ENCODE peak calls at places on chromosomes 2 and 18, in seven cellular contexts. One of them, this sample, is unnamed.

GRCh38 chr18:58813821-58814220 is 50.9 kb upstream of the ZNF532 start:
- DNase-seq in effector CD4-positive, alpha-beta T cell: no peak
- DNase-seq in body of pancreas: no peak
- DNase-seq in GM10248: no peak
- DNase-seq in SHP77: no peak
- DNase-seq in astrocyte: no peak
- DNase-seq in WTC11: no peak
- DNase-seq in this sample: no peak

GRCh38 chr2:39508243-39508642 is 71.2 kb upstream of the MAP4K3 start:
- DNase-seq in effector CD4-positive, alpha-beta T cell: no peak
- DNase-seq in body of pancreas: no peak
- DNase-seq in GM10248: no peak
- DNase-seq in SHP77: no peak
- DNase-seq in astrocyte: peak
- DNase-seq in WTC11: no peak
- DNase-seq in this sample: no peak

GRCh38 chr2:175398848-175399247 is 217.3 kb upstream of the ATP5MC3 start:
- DNase-seq in effector CD4-positive, alpha-beta T cell: no peak
- DNase-seq in body of pancreas: no peak
- DNase-seq in GM10248: no peak
- DNase-seq in SHP77: no peak
- DNase-seq in astrocyte: no peak
- DNase-seq in WTC11: no peak
- DNase-seq in this sample: no peak

GRCh38 chr18:68445131-68445530 is 269.8 kb downstream of the TMX3 start:
- DNase-seq in effector CD4-positive, alpha-beta T cell: no peak
- DNase-seq in body of pancreas: no peak
- DNase-seq in GM10248: no peak
- DNase-seq in SHP77: no peak
- DNase-seq in astrocyte: no peak
- DNase-seq in WTC11: no peak
- DNase-seq in this sample: no peak

GRCh38 chr2:73156539-73157124 is 43.9 kb upstream of the RAB11FIP5 start:
- DNase-seq in effector CD4-positive, alpha-beta T cell: no peak
- DNase-seq in body of pancreas: peak
- DNase-seq in GM10248: peak
- DNase-seq in SHP77: peak
- DNase-seq in astrocyte: peak
- DNase-seq in WTC11: peak
- DNase-seq in this sample: no peak

GRCh38 chr2:48272199-48272598 is 257.8 kb upstream of the STON1 start:
- DNase-seq in effector CD4-positive, alpha-beta T cell: no peak
- DNase-seq in body of pancreas: no peak
- DNase-seq in GM10248: no peak
- DNase-seq in SHP77: no peak
- DNase-seq in astrocyte: no peak
- DNase-seq in WTC11: no peak
- DNase-seq in this sample: no peak

GRCh38 chr2:121260370-121261154 is 24.4 kb downstream of the TFCP2L1 start:
- DNase-seq in effector CD4-positive, alpha-beta T cell: no peak
- DNase-seq in body of pancreas: no peak
- DNase-seq in GM10248: no peak
- DNase-seq in SHP77: peak
- DNase-seq in astrocyte: no peak
- DNase-seq in WTC11: no peak
- DNase-seq in this sample: no peak

GRCh38 chr2:98464772-98465310 is 20.2 kb downstream of the INPP4A start:
- DNase-seq in effector CD4-positive, alpha-beta T cell: no peak
- DNase-seq in body of pancreas: no peak
- DNase-seq in GM10248: peak
- DNase-seq in SHP77: no peak
- DNase-seq in astrocyte: no peak
- DNase-seq in WTC11: no peak
- DNase-seq in this sample: no peak

GRCh38 chr2:108909275-108909823 is 79.7 kb downstream of the EDAR start:
- DNase-seq in effector CD4-positive, alpha-beta T cell: no peak
- DNase-seq in body of pancreas: no peak
- DNase-seq in GM10248: no peak
- DNase-seq in SHP77: no peak
- DNase-seq in astrocyte: no peak
- DNase-seq in WTC11: no peak
- DNase-seq in this sample: no peak

GRCh38 chr2:33645861-33646260 is 46.8 kb upstream of the FAM98A start:
- DNase-seq in effector CD4-positive, alpha-beta T cell: no peak
- DNase-seq in body of pancreas: no peak
- DNase-seq in GM10248: no peak
- DNase-seq in SHP77: no peak
- DNase-seq in astrocyte: peak
- DNase-seq in WTC11: no peak
- DNase-seq in this sample: peak

GRCh38 chr2:159558479-159558878 is 57.9 kb downstream of the BAZ2B start:
- DNase-seq in effector CD4-positive, alpha-beta T cell: no peak
- DNase-seq in body of pancreas: no peak
- DNase-seq in GM10248: no peak
- DNase-seq in SHP77: no peak
- DNase-seq in astrocyte: no peak
- DNase-seq in WTC11: no peak
- DNase-seq in this sample: no peak

GRCh38 chr2:195660265-195660890 is 3.4 kb downstream of the SLC39A10 start:
- DNase-seq in effector CD4-positive, alpha-beta T cell: peak
- DNase-seq in body of pancreas: peak
- DNase-seq in GM10248: peak
- DNase-seq in SHP77: peak
- DNase-seq in astrocyte: peak
- DNase-seq in WTC11: peak
- DNase-seq in this sample: peak

GRCh38 chr2:125853626-125854025 is 802.3 kb upstream of the GYPC start:
- DNase-seq in effector CD4-positive, alpha-beta T cell: no peak
- DNase-seq in body of pancreas: no peak
- DNase-seq in GM10248: no peak
- DNase-seq in SHP77: no peak
- DNase-seq in astrocyte: no peak
- DNase-seq in WTC11: no peak
- DNase-seq in this sample: no peak

GRCh38 chr18:43563780-43564179 is 286.5 kb upstream of the SYT4 start:
- DNase-seq in effector CD4-positive, alpha-beta T cell: no peak
- DNase-seq in body of pancreas: peak
- DNase-seq in GM10248: no peak
- DNase-seq in SHP77: peak
- DNase-seq in astrocyte: peak
- DNase-seq in WTC11: no peak
- DNase-seq in this sample: peak

GRCh38 chr2:154226931-154227330 is 355.2 kb downstream of the GALNT13 start:
- DNase-seq in effector CD4-positive, alpha-beta T cell: no peak
- DNase-seq in body of pancreas: no peak
- DNase-seq in GM10248: no peak
- DNase-seq in SHP77: no peak
- DNase-seq in astrocyte: no peak
- DNase-seq in WTC11: no peak
- DNase-seq in this sample: no peak

GRCh38 chr2:239889641-239890055 is 135.5 kb downstream of the NDUFA10 start:
- DNase-seq in effector CD4-positive, alpha-beta T cell: no peak
- DNase-seq in body of pancreas: no peak
- DNase-seq in GM10248: no peak
- DNase-seq in SHP77: peak
- DNase-seq in astrocyte: no peak
- DNase-seq in WTC11: no peak
- DNase-seq in this sample: no peak

GRCh38 chr2:101113441-101114267 is 37.5 kb downstream of the TBC1D8 start:
- DNase-seq in effector CD4-positive, alpha-beta T cell: no peak
- DNase-seq in body of pancreas: peak
- DNase-seq in GM10248: no peak
- DNase-seq in SHP77: no peak
- DNase-seq in astrocyte: no peak
- DNase-seq in WTC11: peak
- DNase-seq in this sample: peak

GRCh38 chr2:45285791-45286390 is 276.6 kb upstream of the SIX2 start:
- DNase-seq in effector CD4-positive, alpha-beta T cell: no peak
- DNase-seq in body of pancreas: no peak
- DNase-seq in GM10248: no peak
- DNase-seq in SHP77: no peak
- DNase-seq in astrocyte: no peak
- DNase-seq in WTC11: no peak
- DNase-seq in this sample: peak

GRCh38 chr2:60100034-60100433 is 453.4 kb downstream of the BCL11A start:
- DNase-seq in effector CD4-positive, alpha-beta T cell: no peak
- DNase-seq in body of pancreas: no peak
- DNase-seq in GM10248: no peak
- DNase-seq in SHP77: peak
- DNase-seq in astrocyte: no peak
- DNase-seq in WTC11: no peak
- DNase-seq in this sample: no peak

This sample was measured in skeletal muscle cell.